ENCODE peak calls at places on chromosomes 5 and 9, in five cellular contexts. G is tibial nerve, F is transverse colon, V is ovary, I is body of pancreas. Y is an unnamed sample.

GRCh38 chr9:127131871-127132270 is 9.4 kb upstream of the ANGPTL2 start:
- DNase-seq in G (no peak), V (peak), I (no peak), F (no peak), Y (peak)

GRCh38 chr5:10672285-10673044 is 88.6 kb downstream of the DAP start:
- DNase-seq in V (no peak), F (no peak), G (no peak), I (no peak), Y (no peak)

GRCh38 chr9:127931092-127931881 is 710 bp upstream of the PIP5KL1 start:
- DNase-seq in F (no peak), I (no peak), G (no peak), V (no peak), Y (peak)

GRCh38 chr5:90830058-90830457 is 271.5 kb downstream of the ADGRV1 start:
- DNase-seq in V (no peak), F (peak), I (no peak), G (no peak), Y (no peak)

GRCh38 chr9:113588242-113588810 is 124.8 kb downstream of the RGS3 start:
- DNase-seq in F (no peak), G (no peak), V (no peak), I (peak), Y (no peak)

GRCh38 chr5:57007349-57007748 is 55.4 kb upstream of the MIER3 start:
- DNase-seq in F (no peak), G (no peak), I (no peak), V (no peak), Y (no peak)

GRCh38 chr5:83097582-83098265 is 20.4 kb downstream of the XRCC4 start:
- DNase-seq in F (no peak), I (no peak), V (no peak), G (no peak), Y (no peak)

GRCh38 chr9:69140123-69140741 is 33.8 kb upstream of the TJP2 start:
- DNase-seq in F (no peak), G (no peak), I (no peak), V (no peak), Y (no peak)

GRCh38 chr9:121325387-121325786 is 44.7 kb downstream of the STOM start:
- DNase-seq in F (no peak), G (no peak), I (no peak), V (no peak), Y (no peak)

GRCh38 chr5:39968371-39968770 is 543.6 kb upstream of the DAB2 start:
- DNase-seq in G (no peak), V (no peak), I (no peak), F (no peak), Y (no peak)

GRCh38 chr9:127898433-127899199 is 787 bp downstream of the ST6GALNAC6 start:
- DNase-seq in F (peak), I (peak), G (peak), V (peak), Y (no peak)

GRCh38 chr9:13143281-13143680 is 136.2 kb downstream of the MPDZ start:
- DNase-seq in V (no peak), F (no peak), G (no peak), I (no peak), Y (no peak)

GRCh38 chr5:144812770-144813169 is 642.1 kb downstream of the KCTD16 start:
- DNase-seq in V (no peak), I (peak), F (no peak), G (peak), Y (no peak)

GRCh38 chr9:93905473-93906133 is 49.6 kb downstream of the BARX1 start:
- DNase-seq in V (no peak), F (no peak), I (no peak), G (no peak), Y (no peak)

GRCh38 chr5:122586351-122586750 is 188.5 kb upstream of the SNX2 start:
- DNase-seq in G (no peak), F (no peak), I (no peak), V (no peak), Y (no peak)

GRCh38 chr5:141051526-141051876 is 327 bp downstream of the PCDHB1 start:
- DNase-seq in G (no peak), I (peak), F (no peak), V (no peak), Y (no peak)

GRCh38 chr5:88829053-88829452 is 53.9 kb downstream of the MEF2C start:
- DNase-seq in F (no peak), G (no peak), I (no peak), V (no peak), Y (no peak)

GRCh38 chr9:98517710-98518109 is 191.0 kb downstream of the GABBR2 start:
- DNase-seq in F (no peak), I (no peak), V (no peak), G (no peak), Y (no peak)

GRCh38 chr5:45826055-45826454 is 129.9 kb upstream of the HCN1 start:
- DNase-seq in G (no peak), I (no peak), V (no peak), F (no peak), Y (no peak)

GRCh38 chr9:21815643-21816042 is 13.2 kb downstream of the MTAP start:
- DNase-seq in V (no peak), I (no peak), G (no peak), F (no peak), Y (no peak)

GRCh38 chr9:37187269-37187668 is 66.9 kb downstream of the ZCCHC7 start:
- DNase-seq in G (no peak), F (peak), I (no peak), V (no peak), Y (no peak)

DNA sequence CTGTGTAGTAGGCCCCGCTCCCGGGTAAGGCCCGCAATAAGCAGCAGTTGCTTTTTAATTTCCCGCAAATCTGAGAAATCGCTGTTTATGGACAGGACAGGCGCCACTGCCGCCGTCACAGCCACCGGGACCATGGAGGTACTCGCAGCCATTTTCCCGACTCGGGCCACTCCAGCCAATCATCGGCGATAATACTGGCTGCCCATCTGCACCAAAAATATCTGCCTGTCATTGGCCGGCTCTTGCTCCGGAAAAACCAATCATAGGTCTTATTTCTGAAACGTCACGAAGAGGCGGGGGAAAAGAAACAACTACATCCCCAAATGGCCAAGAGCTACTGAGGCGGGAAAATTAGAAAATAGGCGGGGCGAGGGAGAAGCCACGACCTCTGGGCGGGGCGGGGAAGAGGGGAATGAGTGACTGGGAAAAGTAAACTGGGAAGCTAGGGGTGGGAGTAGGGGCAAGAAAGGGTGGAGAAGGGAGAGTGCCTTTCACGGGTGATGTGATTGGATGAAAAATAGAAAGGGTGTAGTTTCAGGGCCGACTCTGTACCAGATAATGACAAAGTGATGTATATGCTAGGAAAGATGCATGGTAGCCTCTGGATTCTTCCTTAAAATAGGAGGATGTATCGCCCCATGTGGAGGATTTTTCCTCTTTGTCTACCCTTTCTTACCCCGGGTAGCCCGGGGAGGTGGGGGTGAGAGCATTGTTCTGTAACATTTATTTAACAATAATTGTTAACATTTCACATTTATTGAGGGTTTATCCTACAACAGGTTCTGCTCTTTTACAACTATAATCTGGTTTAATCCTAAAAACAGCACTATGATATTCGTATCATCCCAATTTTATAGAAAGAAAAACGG is at the start of gene CDC23:
- DNase-seq in G (peak), F (peak), V (peak), I (peak), Y (peak)
- TF ChIP-seq POLR2A in G (no peak), F (peak), V (peak), I (peak), Y (peak)

GRCh38 chr5:55226027-55226933 is 835 bp downstream of the MCIDAS start:
- DNase-seq in G (no peak), V (peak), F (peak), I (peak), Y (peak)

GRCh38 chr5:55230086-55230629 is 3.0 kb upstream of the MCIDAS start:
- DNase-seq in G (no peak), F (no peak), V (no peak), I (no peak), Y (no peak)

GRCh38 chr5:55225346-55225745 is 1.8 kb downstream of the MCIDAS start:
- DNase-seq in G (no peak), I (no peak), V (no peak), F (no peak), Y (no peak)

GRCh38 chr5:55227738-55228430 is 769 bp upstream of the MCIDAS start:
- DNase-seq in I (no peak), V (no peak), F (no peak), G (no peak), Y (no peak)

GRCh38 chr5:55226934-55227737 is at the start of gene MCIDAS:
- DNase-seq in G (no peak), F (peak), V (no peak), I (peak), Y (peak)
- TF ChIP-seq POLR2A in G (no peak), F (no peak), V (no peak), I (no peak), Y (no peak)

DNA sequence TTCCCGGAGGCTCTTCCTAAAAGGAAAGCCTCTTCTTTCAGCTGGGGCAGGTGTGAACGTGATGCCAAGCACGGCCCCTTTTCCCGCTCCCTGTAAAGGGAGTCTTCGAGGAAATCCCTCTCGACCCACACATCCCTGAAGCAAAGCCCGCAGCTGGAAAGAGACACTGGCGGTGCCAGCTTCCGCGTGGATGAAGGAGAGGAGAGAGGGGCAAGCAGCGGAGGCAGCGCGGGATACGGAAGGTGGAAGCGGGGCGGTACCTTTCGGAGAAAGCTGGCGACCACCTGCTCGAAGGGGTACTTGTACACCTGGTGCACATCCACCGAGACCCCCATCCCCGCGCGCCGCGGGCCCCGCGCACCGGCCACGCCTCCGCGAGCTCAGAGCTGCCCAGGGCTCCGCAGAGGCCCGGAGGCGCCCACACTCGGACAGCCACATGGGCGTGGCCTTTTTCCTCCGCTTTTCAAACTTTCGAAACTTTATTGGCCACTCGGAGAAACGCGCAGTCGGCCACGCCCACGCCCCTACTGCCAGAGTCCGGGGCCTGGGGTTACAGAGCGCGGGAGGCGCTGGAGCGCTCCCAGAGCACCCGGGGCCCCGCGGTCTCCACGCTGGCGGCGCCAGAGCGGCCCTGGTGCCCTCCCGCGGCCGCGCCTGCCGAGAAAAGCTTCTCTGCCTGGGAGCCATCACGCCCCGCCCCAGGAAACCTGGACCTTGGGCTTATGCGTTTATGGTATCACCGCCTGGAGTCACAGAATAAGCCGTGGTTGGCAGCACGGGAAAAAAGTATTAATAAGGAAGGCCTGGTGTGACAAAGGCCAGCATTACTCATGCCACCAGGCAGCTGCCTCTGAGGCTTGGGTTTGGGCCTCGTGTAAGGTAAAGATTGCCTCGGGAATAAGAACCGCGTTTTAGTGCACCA is at the start of gene PRELID2:
- DNase-seq in V (peak), G (peak), F (peak), I (peak), Y (peak)
- TF ChIP-seq POLR2A in V (no peak), G (peak), F (peak), I (peak), Y (peak)

GRCh38 chr9:92669527-92669889 is 423 bp downstream of the IPPK start:
- DNase-seq in G (no peak), I (peak), V (peak), F (peak), Y (no peak)

GRCh38 chr9:92671323-92671722 is 1.4 kb upstream of the IPPK start:
- DNase-seq in I (peak), G (peak), F (no peak), V (peak), Y (peak)

GRCh38 chr9:92668746-92669526 is 995 bp downstream of the IPPK start:
- DNase-seq in V (no peak), G (no peak), I (peak), F (peak), Y (peak)

GRCh38 chr9:92666912-92667532 is 2.9 kb downstream of the IPPK start:
- DNase-seq in V (no peak), F (no peak), I (no peak), G (no peak), Y (no peak)

GRCh38 chr9:92669890-92670708 is at the start of gene IPPK:
- DNase-seq in I (peak), G (peak), F (peak), V (peak), Y (peak)
- TF ChIP-seq POLR2A in I (peak), G (peak), F (peak), V (peak), Y (peak)

GRCh38 chr9:131650254-131650653 is 89.6 kb downstream of the RAPGEF1 start:
- DNase-seq in F (no peak), V (no peak), G (peak), I (no peak), Y (no peak)
- TF ChIP-seq POLR2A in F (no peak), V (no peak), G (no peak), I (no peak), Y (no peak)

GRCh38 chr9:137303893-137304382 is 1.9 kb upstream of the NRARP start:
- DNase-seq in F (no peak), V (peak), I (peak), G (no peak), Y (no peak)

GRCh38 chr9:137303031-137303892 is 1.2 kb upstream of the NRARP start:
- DNase-seq in G (no peak), V (peak), I (peak), F (peak), Y (no peak)

GRCh38 chr9:137301086-137301947 is 754 bp downstream of the NRARP start:
- DNase-seq in I (peak), G (no peak), V (peak), F (peak), Y (no peak)

GRCh38 chr9:137300607-137301085 is 1.4 kb downstream of the NRARP start:
- DNase-seq in F (peak), G (no peak), I (peak), V (peak), Y (peak)

DNA sequence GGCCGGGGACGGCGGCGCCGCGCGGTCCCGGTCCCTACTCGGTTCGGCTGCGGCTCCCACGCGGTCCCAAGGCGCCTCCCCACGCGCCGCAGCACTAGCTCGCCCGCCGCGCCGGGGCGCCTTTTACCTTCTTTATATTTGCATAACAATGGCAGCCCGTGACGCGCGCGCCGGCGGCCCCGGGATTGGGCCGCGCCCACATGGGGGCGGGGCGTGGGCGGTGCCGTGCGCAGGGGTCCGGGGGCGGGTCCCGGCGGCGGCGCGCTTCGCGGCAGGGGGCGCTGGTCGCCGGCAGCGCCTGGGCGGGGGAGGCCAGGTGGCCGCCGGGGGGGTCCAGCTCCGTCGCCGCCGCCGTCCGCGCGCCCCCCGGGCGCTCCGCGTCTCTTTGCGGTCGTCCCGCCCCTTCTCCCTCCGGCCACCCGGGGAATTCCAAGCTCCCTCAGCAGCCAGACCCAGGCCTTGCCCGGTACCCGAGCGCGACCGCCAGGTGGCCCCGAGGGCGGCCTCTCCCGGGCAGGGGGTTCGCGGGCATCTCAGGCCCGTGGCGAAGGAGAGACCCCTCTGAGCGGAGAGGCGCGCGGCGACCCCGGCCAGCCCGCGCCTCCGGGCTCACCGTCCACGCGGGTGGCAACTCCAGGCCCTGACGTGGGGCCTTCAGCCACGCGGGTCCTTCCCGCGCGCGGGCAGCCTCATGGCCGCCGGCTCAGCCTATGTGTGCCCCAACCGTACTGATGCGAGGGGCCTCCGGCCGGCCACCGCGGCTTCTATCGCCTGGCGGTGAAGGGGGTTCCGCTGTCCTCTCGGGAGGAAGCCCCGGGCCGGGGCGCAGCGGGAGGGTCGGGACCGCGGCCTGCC is at the start of gene NRARP:
- DNase-seq in V (peak), I (peak), G (peak), F (peak), Y (peak)
- TF ChIP-seq POLR2A in V (no peak), I (peak), G (no peak), F (peak), Y (peak)

DNA sequence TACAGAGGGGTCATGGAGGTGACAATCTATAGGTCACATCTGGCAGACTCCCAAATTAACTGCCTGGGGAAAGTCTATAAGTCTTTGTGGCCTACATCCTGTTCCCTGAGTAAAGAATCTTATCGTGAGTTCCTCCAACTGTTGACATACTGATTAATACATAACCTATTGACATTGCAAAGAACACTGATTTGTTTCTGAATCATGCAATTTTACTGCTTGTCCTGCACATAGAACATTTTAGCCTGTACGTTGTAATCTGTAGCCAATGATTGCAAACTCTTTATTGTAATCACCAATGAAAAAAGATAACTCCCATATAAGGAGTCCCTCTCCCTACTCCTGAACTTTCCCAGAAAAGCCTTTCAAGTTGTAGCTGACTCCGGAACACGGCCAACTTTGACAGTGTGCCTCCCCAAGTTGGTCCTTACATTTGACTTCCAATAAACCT is 18.8 kb upstream of the OR2K2 start:
- DNase-seq in G (no peak), F (peak), V (no peak), I (no peak), Y (no peak)
- TF ChIP-seq POLR2A in G (no peak), F (no peak), V (no peak), I (no peak), Y (no peak)

GRCh38 chr9:34611811-34612787 is at the start of gene RPP25L:
- DNase-seq in I (peak), G (peak), V (peak), F (peak), Y (peak)
- TF ChIP-seq POLR2A in I (peak), G (peak), V (peak), F (peak), Y (peak)

GRCh38 chr5:93601433-93602175 is 18.6 kb downstream of the NR2F1 start:
- DNase-seq in V (no peak), F (no peak), I (no peak), G (peak), Y (no peak)
- TF ChIP-seq POLR2A in V (no peak), F (no peak), I (no peak), G (peak), Y (no peak)

Y was measured in H54.